ENCODE peak calls at places on chromosome 15, in nine cellular contexts. H, M, O, X, K, E, V, A and B are unnamed samples.

GRCh38 chr15:84778194-84778593 is 29.8 kb downstream of the ZNF592 start:
- DNase-seq in H (no peak), M (no peak), O (no peak), X (no peak), K (no peak), E (no peak), V (no peak), A (no peak), B (no peak)

GRCh38 chr15:26624128-26624527 is 148.7 kb downstream of the GABRB3 start:
- DNase-seq in H (no peak), M (no peak), O (no peak), X (no peak), K (no peak), E (no peak), V (no peak), A (peak; percentile 17), B (no peak)

GRCh38 chr15:94984886-94985285 is 753.5 kb downstream of the MCTP2 start:
- DNase-seq in H (no peak), M (no peak), O (no peak), X (no peak), K (no peak), E (no peak), V (no peak), A (no peak), B (no peak)

GRCh38 chr15:45648521-45649200 is 13.8 kb downstream of the SQOR start:
- DNase-seq in H (no peak), M (no peak), O (no peak), X (no peak), K (peak; percentile 66), E (no peak), V (no peak), A (peak; percentile 15), B (no peak)

GRCh38 chr15:79535536-79535935 is 103.4 kb downstream of the MINAR1 start:
- DNase-seq in H (no peak), M (no peak), O (no peak), X (no peak), K (no peak), E (no peak), V (no peak), A (no peak), B (no peak)

GRCh38 chr15:81314378-81314777 is 9.6 kb downstream of the STARD5 start:
- DNase-seq in H (no peak), M (no peak), O (no peak), X (no peak), K (no peak), E (no peak), V (no peak), A (no peak), B (no peak)

GRCh38 chr15:99324082-99324620 is 72.9 kb downstream of the LRRC28 start:
- DNase-seq in H (no peak), M (no peak), O (no peak), X (no peak), K (peak; percentile 38), E (no peak), V (no peak), A (peak; percentile 45), B (no peak)

GRCh38 chr15:87461621-87462020 is 794.9 kb downstream of the NTRK3 start:
- DNase-seq in H (no peak), M (no peak), O (no peak), X (no peak), K (no peak), E (no peak), V (no peak), A (no peak), B (no peak)

GRCh38 chr15:25903024-25903581 is 40.0 kb upstream of the ATP10A start:
- DNase-seq in H (no peak), M (no peak), O (no peak), X (no peak), K (peak; percentile 29), E (no peak), V (no peak), A (peak; percentile 79), B (no peak)

GRCh38 chr15:31274496-31275330 is 51.9 kb upstream of the KLF13 start:
- DNase-seq in H (no peak), M (no peak), O (no peak), X (no peak), K (no peak), E (no peak), V (no peak), A (no peak), B (no peak)

GRCh38 chr15:66452971-66453580 is 44.5 kb downstream of the SNAPC5 start:
- DNase-seq in H (no peak), M (no peak), O (no peak), X (no peak), K (no peak), E (no peak), V (no peak), A (no peak), B (no peak)

GRCh38 chr15:74417230-74417629 is 16.5 kb downstream of the SEMA7A start:
- DNase-seq in H (no peak), M (no peak), O (no peak), X (no peak), K (no peak), E (peak; percentile 69), V (no peak), A (no peak), B (no peak)